ENCODE peak calls at places on chromosomes 1 and 21, in eight cellular contexts. One of them, this sample, is unnamed.

GRCh38 chr21:42746593-42747266 is 93.3 kb downstream of the PDE9A start:
- DNase-seq in anterior cingulate cortex: peak
- DNase-seq in DMS 273 treated with DMSO at 0.1 percent for 48 hours: no peak
- DNase-seq in stimulated activated CD4-positive, alpha-beta T cell treated with anti-CD3 and anti-CD28 coated beads, Interleukin-15, amount 100 ng/mL, for 24 hours: peak
- DNase-seq in suprapubic skin: no peak
- DNase-seq in skeletal muscle cell: no peak
- DNase-seq in hippocampal formation: no peak
- DNase-seq in BE2C: no peak
- DNase-seq in this sample: no peak

GRCh38 chr1:225318706-225319575 is 108.9 kb downstream of the LBR start:
- DNase-seq in stimulated activated CD4-positive, alpha-beta T cell treated with anti-CD3 and anti-CD28 coated beads, Interleukin-15, amount 100 ng/mL, for 24 hours: peak
- DNase-seq in skeletal muscle cell: no peak
- DNase-seq in suprapubic skin: no peak
- DNase-seq in anterior cingulate cortex: no peak
- DNase-seq in hippocampal formation: no peak
- DNase-seq in BE2C: peak
- DNase-seq in DMS 273 treated with DMSO at 0.1 percent for 48 hours: peak
- DNase-seq in this sample: no peak

GRCh38 chr1:33094971-33095604 is 14.1 kb downstream of the AZIN2 start:
- DNase-seq in skeletal muscle cell: peak
- DNase-seq in suprapubic skin: no peak
- DNase-seq in hippocampal formation: peak
- DNase-seq in DMS 273 treated with DMSO at 0.1 percent for 48 hours: peak
- DNase-seq in BE2C: peak
- DNase-seq in anterior cingulate cortex: no peak
- DNase-seq in stimulated activated CD4-positive, alpha-beta T cell treated with anti-CD3 and anti-CD28 coated beads, Interleukin-15, amount 100 ng/mL, for 24 hours: peak
- DNase-seq in this sample: no peak

GRCh38 chr1:81596341-81596740 is 204.4 kb upstream of the ADGRL2 start:
- DNase-seq in suprapubic skin: no peak
- DNase-seq in anterior cingulate cortex: no peak
- DNase-seq in skeletal muscle cell: no peak
- DNase-seq in DMS 273 treated with DMSO at 0.1 percent for 48 hours: no peak
- DNase-seq in stimulated activated CD4-positive, alpha-beta T cell treated with anti-CD3 and anti-CD28 coated beads, Interleukin-15, amount 100 ng/mL, for 24 hours: no peak
- DNase-seq in BE2C: no peak
- DNase-seq in hippocampal formation: no peak
- DNase-seq in this sample: no peak

GRCh38 chr1:175016073-175016722 is 7.0 kb downstream of the MRPS14 start:
- DNase-seq in anterior cingulate cortex: no peak
- DNase-seq in hippocampal formation: no peak
- DNase-seq in stimulated activated CD4-positive, alpha-beta T cell treated with anti-CD3 and anti-CD28 coated beads, Interleukin-15, amount 100 ng/mL, for 24 hours: no peak
- DNase-seq in skeletal muscle cell: peak
- DNase-seq in BE2C: no peak
- DNase-seq in suprapubic skin: no peak
- DNase-seq in DMS 273 treated with DMSO at 0.1 percent for 48 hours: no peak
- DNase-seq in this sample: no peak

GRCh38 chr1:64171797-64172281 is 31.6 kb upstream of the UBE2U start:
- DNase-seq in anterior cingulate cortex: no peak
- DNase-seq in suprapubic skin: no peak
- DNase-seq in BE2C: no peak
- DNase-seq in DMS 273 treated with DMSO at 0.1 percent for 48 hours: peak
- DNase-seq in skeletal muscle cell: peak
- DNase-seq in hippocampal formation: no peak
- DNase-seq in stimulated activated CD4-positive, alpha-beta T cell treated with anti-CD3 and anti-CD28 coated beads, Interleukin-15, amount 100 ng/mL, for 24 hours: peak
- DNase-seq in this sample: peak

GRCh38 chr1:8661185-8662110 is 156.0 kb downstream of the RERE start:
- DNase-seq in stimulated activated CD4-positive, alpha-beta T cell treated with anti-CD3 and anti-CD28 coated beads, Interleukin-15, amount 100 ng/mL, for 24 hours: peak
- DNase-seq in hippocampal formation: no peak
- DNase-seq in skeletal muscle cell: peak
- DNase-seq in DMS 273 treated with DMSO at 0.1 percent for 48 hours: no peak
- DNase-seq in BE2C: no peak
- DNase-seq in suprapubic skin: no peak
- DNase-seq in anterior cingulate cortex: no peak
- DNase-seq in this sample: peak

GRCh38 chr21:44734841-44735240 is 23.5 kb upstream of the TSPEAR start:
- DNase-seq in hippocampal formation: no peak
- DNase-seq in BE2C: no peak
- DNase-seq in stimulated activated CD4-positive, alpha-beta T cell treated with anti-CD3 and anti-CD28 coated beads, Interleukin-15, amount 100 ng/mL, for 24 hours: no peak
- DNase-seq in skeletal muscle cell: no peak
- DNase-seq in DMS 273 treated with DMSO at 0.1 percent for 48 hours: no peak
- DNase-seq in suprapubic skin: peak
- DNase-seq in anterior cingulate cortex: no peak
- DNase-seq in this sample: no peak

GRCh38 chr1:160169553-160170399 is 18.4 kb downstream of the ATP1A4 start:
- DNase-seq in anterior cingulate cortex: no peak
- DNase-seq in DMS 273 treated with DMSO at 0.1 percent for 48 hours: no peak
- DNase-seq in suprapubic skin: no peak
- DNase-seq in stimulated activated CD4-positive, alpha-beta T cell treated with anti-CD3 and anti-CD28 coated beads, Interleukin-15, amount 100 ng/mL, for 24 hours: peak
- DNase-seq in hippocampal formation: no peak
- DNase-seq in skeletal muscle cell: no peak
- DNase-seq in BE2C: no peak
- DNase-seq in this sample: no peak

GRCh38 chr21:43687566-43688395 is 28.4 kb downstream of the RRP1B start:
- DNase-seq in BE2C: no peak
- DNase-seq in anterior cingulate cortex: no peak
- DNase-seq in suprapubic skin: no peak
- DNase-seq in stimulated activated CD4-positive, alpha-beta T cell treated with anti-CD3 and anti-CD28 coated beads, Interleukin-15, amount 100 ng/mL, for 24 hours: no peak
- DNase-seq in hippocampal formation: no peak
- DNase-seq in DMS 273 treated with DMSO at 0.1 percent for 48 hours: no peak
- DNase-seq in skeletal muscle cell: no peak
- DNase-seq in this sample: no peak

GRCh38 chr1:93769767-93770166 is 88.1 kb upstream of the BCAR3 start:
- DNase-seq in stimulated activated CD4-positive, alpha-beta T cell treated with anti-CD3 and anti-CD28 coated beads, Interleukin-15, amount 100 ng/mL, for 24 hours: no peak
- DNase-seq in suprapubic skin: no peak
- DNase-seq in DMS 273 treated with DMSO at 0.1 percent for 48 hours: no peak
- DNase-seq in hippocampal formation: no peak
- DNase-seq in skeletal muscle cell: no peak
- DNase-seq in anterior cingulate cortex: no peak
- DNase-seq in BE2C: peak
- DNase-seq in this sample: no peak

GRCh38 chr1:245880754-245881403 is 626.2 kb downstream of the SMYD3 start:
- DNase-seq in DMS 273 treated with DMSO at 0.1 percent for 48 hours: no peak
- DNase-seq in stimulated activated CD4-positive, alpha-beta T cell treated with anti-CD3 and anti-CD28 coated beads, Interleukin-15, amount 100 ng/mL, for 24 hours: no peak
- DNase-seq in anterior cingulate cortex: no peak
- DNase-seq in BE2C: no peak
- DNase-seq in skeletal muscle cell: peak
- DNase-seq in hippocampal formation: no peak
- DNase-seq in suprapubic skin: no peak
- DNase-seq in this sample: peak

GRCh38 chr1:180046674-180047073 is 92.1 kb downstream of the CEP350 start:
- DNase-seq in anterior cingulate cortex: no peak
- DNase-seq in hippocampal formation: no peak
- DNase-seq in suprapubic skin: no peak
- DNase-seq in skeletal muscle cell: no peak
- DNase-seq in BE2C: no peak
- DNase-seq in stimulated activated CD4-positive, alpha-beta T cell treated with anti-CD3 and anti-CD28 coated beads, Interleukin-15, amount 100 ng/mL, for 24 hours: no peak
- DNase-seq in DMS 273 treated with DMSO at 0.1 percent for 48 hours: no peak
- DNase-seq in this sample: no peak

GRCh38 chr1:47638240-47638639 is 200.4 kb downstream of the FOXD2 start:
- DNase-seq in DMS 273 treated with DMSO at 0.1 percent for 48 hours: no peak
- DNase-seq in stimulated activated CD4-positive, alpha-beta T cell treated with anti-CD3 and anti-CD28 coated beads, Interleukin-15, amount 100 ng/mL, for 24 hours: no peak
- DNase-seq in suprapubic skin: no peak
- DNase-seq in BE2C: no peak
- DNase-seq in hippocampal formation: no peak
- DNase-seq in anterior cingulate cortex: no peak
- DNase-seq in skeletal muscle cell: no peak
- DNase-seq in this sample: no peak

GRCh38 chr1:42081475-42081874 is 71.7 kb upstream of the GUCA2B start:
- DNase-seq in BE2C: no peak
- DNase-seq in stimulated activated CD4-positive, alpha-beta T cell treated with anti-CD3 and anti-CD28 coated beads, Interleukin-15, amount 100 ng/mL, for 24 hours: no peak
- DNase-seq in suprapubic skin: no peak
- DNase-seq in DMS 273 treated with DMSO at 0.1 percent for 48 hours: no peak
- DNase-seq in hippocampal formation: no peak
- DNase-seq in anterior cingulate cortex: no peak
- DNase-seq in skeletal muscle cell: no peak
- DNase-seq in this sample: no peak

GRCh38 chr1:92211166-92211565 is 6.5 kb upstream of the C1orf146 start:
- DNase-seq in suprapubic skin: no peak
- DNase-seq in hippocampal formation: no peak
- DNase-seq in DMS 273 treated with DMSO at 0.1 percent for 48 hours: no peak
- DNase-seq in skeletal muscle cell: peak
- DNase-seq in stimulated activated CD4-positive, alpha-beta T cell treated with anti-CD3 and anti-CD28 coated beads, Interleukin-15, amount 100 ng/mL, for 24 hours: no peak
- DNase-seq in BE2C: no peak
- DNase-seq in anterior cingulate cortex: no peak
- DNase-seq in this sample: peak

GRCh38 chr1:151611288-151611790 is 511 bp upstream of the SNX27 start:
- DNase-seq in BE2C: no peak
- DNase-seq in DMS 273 treated with DMSO at 0.1 percent for 48 hours: no peak
- DNase-seq in anterior cingulate cortex: no peak
- DNase-seq in hippocampal formation: no peak
- DNase-seq in suprapubic skin: no peak
- DNase-seq in skeletal muscle cell: peak
- DNase-seq in stimulated activated CD4-positive, alpha-beta T cell treated with anti-CD3 and anti-CD28 coated beads, Interleukin-15, amount 100 ng/mL, for 24 hours: no peak
- DNase-seq in this sample: peak

GRCh38 chr1:197557302-197557701 is 218.0 kb downstream of the DENND1B start:
- DNase-seq in DMS 273 treated with DMSO at 0.1 percent for 48 hours: no peak
- DNase-seq in suprapubic skin: no peak
- DNase-seq in stimulated activated CD4-positive, alpha-beta T cell treated with anti-CD3 and anti-CD28 coated beads, Interleukin-15, amount 100 ng/mL, for 24 hours: no peak
- DNase-seq in hippocampal formation: no peak
- DNase-seq in BE2C: no peak
- DNase-seq in anterior cingulate cortex: no peak
- DNase-seq in skeletal muscle cell: no peak
- DNase-seq in this sample: peak

GRCh38 chr1:29501227-29501976 is 265.1 kb downstream of the PTPRU start:
- DNase-seq in suprapubic skin: peak
- DNase-seq in anterior cingulate cortex: no peak
- DNase-seq in stimulated activated CD4-positive, alpha-beta T cell treated with anti-CD3 and anti-CD28 coated beads, Interleukin-15, amount 100 ng/mL, for 24 hours: no peak
- DNase-seq in hippocampal formation: no peak
- DNase-seq in DMS 273 treated with DMSO at 0.1 percent for 48 hours: no peak
- DNase-seq in skeletal muscle cell: no peak
- DNase-seq in BE2C: no peak
- DNase-seq in this sample: no peak

GRCh38 chr1:230706020-230706699 is 7.8 kb downstream of the AGT start:
- DNase-seq in DMS 273 treated with DMSO at 0.1 percent for 48 hours: no peak
- DNase-seq in stimulated activated CD4-positive, alpha-beta T cell treated with anti-CD3 and anti-CD28 coated beads, Interleukin-15, amount 100 ng/mL, for 24 hours: no peak
- DNase-seq in hippocampal formation: no peak
- DNase-seq in suprapubic skin: no peak
- DNase-seq in skeletal muscle cell: no peak
- DNase-seq in BE2C: no peak
- DNase-seq in anterior cingulate cortex: no peak
- DNase-seq in this sample: no peak